ENCODE peak calls at places on chromosome 16, in ten cellular contexts. F is left cardiac atrium; O is M059J; R is activated naive CD4-positive, alpha-beta T cell; S is naive B cell; Y is neural crest cell; X is GM10248; V is CD8-positive, alpha-beta memory T cell; T is ACHN; Z is NCI-H2107. E is an unnamed sample.

GRCh38 chr16:22372882-22373661 is 1.3 kb downstream of the CDR2 start:
- DNase-seq in F (no peak), O (no peak), R (no peak), S (no peak), Y (no peak), X (no peak), V (no peak), T (peak; percentile 42), Z (no peak), E (peak; percentile 22)

GRCh38 chr16:84839956-84840355 is 20.2 kb downstream of the CRISPLD2 start:
- DNase-seq in F (no peak), O (peak; percentile 99), R (no peak), S (no peak), Y (no peak), X (no peak), V (no peak), T (peak; percentile 99), Z (no peak), E (no peak)

GRCh38 chr16:80081851-80082250 is 458.9 kb upstream of the DYNLRB2 start:
- DNase-seq in F (no peak), O (no peak), R (no peak), S (no peak), Y (no peak), X (no peak), V (no peak), T (no peak), Z (no peak), E (no peak)

GRCh38 chr16:87146676-87147075 is 170.5 kb downstream of the C16orf95 start:
- DNase-seq in F (no peak), O (no peak), R (no peak), S (no peak), Y (no peak), X (no peak), V (no peak), T (no peak), Z (no peak), E (no peak)

GRCh38 chr16:3431779-3432219 is 11.5 kb downstream of the ZNF597 start:
- DNase-seq in F (peak; percentile 65), O (no peak), R (no peak), S (peak; percentile 6), Y (no peak), X (no peak), V (peak; percentile 38), T (no peak), Z (no peak), E (peak; percentile 80)

GRCh38 chr16:46850619-46851555 is 19.9 kb upstream of the C16orf87 start:
- DNase-seq in F (no peak), O (no peak), R (no peak), S (no peak), Y (no peak), X (peak; percentile 42), V (no peak), T (no peak), Z (no peak), E (no peak)

GRCh38 chr16:82337355-82337754 is 167.3 kb upstream of the MPHOSPH6 start:
- DNase-seq in F (no peak), O (no peak), R (no peak), S (no peak), Y (no peak), X (no peak), V (no peak), T (no peak), Z (no peak), E (no peak)

GRCh38 chr16:64711026-64711425 is 410.8 kb downstream of the CDH11 start:
- DNase-seq in F (no peak), O (peak; percentile 14), R (no peak), S (no peak), Y (no peak), X (no peak), V (no peak), T (no peak), Z (no peak), E (no peak)

GRCh38 chr16:4140652-4141051 is 24.4 kb upstream of the ADCY9 start:
- DNase-seq in F (no peak), O (peak; percentile 18), R (no peak), S (no peak), Y (no peak), X (no peak), V (no peak), T (peak; percentile 35), Z (no peak), E (no peak)

GRCh38 chr16:65312795-65313194 is 190.9 kb upstream of the CDH11 start:
- DNase-seq in F (no peak), O (peak; percentile 55), R (no peak), S (no peak), Y (no peak), X (no peak), V (no peak), T (no peak), Z (no peak), E (no peak)

GRCh38 chr16:3070608-3071111 is 5.2 kb downstream of the IL32 start:
- DNase-seq in F (no peak), O (no peak), R (no peak), S (no peak), Y (no peak), X (no peak), V (no peak), T (no peak), Z (no peak), E (no peak)

GRCh38 chr16:22191966-22192260 is 14.2 kb upstream of the EEF2K start:
- DNase-seq in F (no peak), O (no peak), R (no peak), S (no peak), Y (no peak), X (no peak), V (no peak), T (no peak), Z (no peak), E (no peak)

GRCh38 chr16:56888806-56889205 is 23.8 kb downstream of the SLC12A3 start:
- DNase-seq in F (no peak), O (no peak), R (no peak), S (peak; percentile 63), Y (no peak), X (peak; percentile 79), V (no peak), T (no peak), Z (no peak), E (peak; percentile 36)

GRCh38 chr16:57530104-57530522 is 6.3 kb downstream of the CCDC102A start:
- DNase-seq in F (peak; percentile 63), O (peak; percentile 70), R (no peak), S (peak; percentile 61), Y (no peak), X (peak; percentile 77), V (peak; percentile 56), T (peak; percentile 68), Z (no peak), E (no peak)

GRCh38 chr16:87409153-87409552 is 17.0 kb downstream of the MAP1LC3B start:
- DNase-seq in F (no peak), O (no peak), R (no peak), S (no peak), Y (no peak), X (no peak), V (no peak), T (no peak), Z (no peak), E (no peak)

GRCh38 chr16:85638248-85638647 is 25.1 kb downstream of the GSE1 start:
- DNase-seq in F (no peak), O (no peak), R (no peak), S (no peak), Y (no peak), X (no peak), V (no peak), T (no peak), Z (no peak), E (no peak)

GRCh38 chr16:88701541-88702363 is 4.5 kb downstream of the RNF166 start:
- DNase-seq in F (no peak), O (no peak), R (no peak), S (no peak), Y (no peak), X (no peak), V (no peak), T (no peak), Z (no peak), E (no peak)

GRCh38 chr16:1435921-1436697 is 5.2 kb downstream of the PERCC1 start:
- DNase-seq in F (no peak), O (no peak), R (no peak), S (no peak), Y (no peak), X (no peak), V (no peak), T (no peak), Z (no peak), E (no peak)

GRCh38 chr16:61948414-61948813 is 87.8 kb downstream of the CDH8 start:
- DNase-seq in F (no peak), O (no peak), R (no peak), S (no peak), Y (no peak), X (no peak), V (no peak), T (no peak), Z (no peak), E (no peak)

GRCh38 chr16:80718480-80719220 is 85.7 kb downstream of the CDYL2 start:
- DNase-seq in F (no peak), O (peak; percentile 95), R (no peak), S (no peak), Y (no peak), X (no peak), V (no peak), T (no peak), Z (no peak), E (no peak)

GRCh38 chr16:57559075-57559790 is 16.8 kb downstream of the ADGRG5 start:
- DNase-seq in F (no peak), O (no peak), R (no peak), S (no peak), Y (no peak), X (no peak), V (no peak), T (no peak), Z (no peak), E (no peak)

GRCh38 chr16:57639172-57639571 is 10.7 kb downstream of the ADGRG1 start:
- DNase-seq in F (no peak), O (no peak), R (no peak), S (peak; percentile 18), Y (peak; percentile 72), X (no peak), V (no peak), T (no peak), Z (peak; percentile 23), E (no peak)

GRCh38 chr16:51267676-51268075 is 116.6 kb upstream of the SALL1 start:
- DNase-seq in F (no peak), O (no peak), R (no peak), S (no peak), Y (no peak), X (no peak), V (no peak), T (no peak), Z (no peak), E (no peak)

GRCh38 chr16:88920618-88921602 is 54.5 kb upstream of the PABPN1L start:
- DNase-seq in F (peak; percentile 86), O (peak; percentile 36), R (no peak), S (peak; percentile 79), Y (no peak), X (peak; percentile 83), V (no peak), T (no peak), Z (no peak), E (no peak)